ENCODE peak calls at places on chromosomes 6 and 20, in six cellular contexts. N, X, P, E, F and A are unnamed samples.

GRCh38 chr6:138596591-138596990 is 97.3 kb upstream of the NHSL1 start:
- DNase-seq in X (no peak), E (no peak), N (no peak), F (no peak), P (no peak), A (no peak)

GRCh38 chr20:44646023-44646640 is 5.4 kb downstream of the ADA start:
- DNase-seq in E (peak; percentile 96), N (peak; percentile 93), F (no peak), X (no peak), P (no peak), A (no peak)

GRCh38 chr6:159463440-159463839 is 229.6 kb downstream of the SOD2 start:
- DNase-seq in X (no peak), N (peak; percentile 7), P (no peak), F (no peak), E (no peak), A (no peak)

GRCh38 chr20:16051968-16052367 is 521.3 kb downstream of the KIF16B start:
- DNase-seq in P (no peak), N (no peak), X (no peak), F (no peak), E (no peak), A (no peak)

GRCh38 chr6:155186052-155186658 is 77.7 kb upstream of the CLDN20 start:
- DNase-seq in N (no peak), F (no peak), P (no peak), X (no peak), E (no peak), A (no peak)

GRCh38 chr6:10529231-10529801 is 8.2 kb downstream of the GCNT2 start:
- DNase-seq in X (no peak), P (no peak), N (no peak), E (no peak), F (no peak), A (no peak)

GRCh38 chr20:47607208-47607613 is 105.5 kb downstream of the NCOA3 start:
- DNase-seq in E (no peak), X (no peak), F (no peak), N (no peak), P (no peak), A (no peak)

GRCh38 chr6:12363651-12364381 is 73.7 kb downstream of the EDN1 start:
- DNase-seq in E (no peak), F (no peak), P (no peak), X (no peak), N (peak; percentile 27), A (no peak)

GRCh38 chr20:40803381-40803780 is 114.3 kb upstream of the MAFB start:
- DNase-seq in X (no peak), P (no peak), E (no peak), N (no peak), F (no peak), A (no peak)

GRCh38 chr6:151070666-151071065 is 169.1 kb upstream of the AKAP12 start:
- DNase-seq in F (no peak), P (no peak), E (no peak), X (no peak), N (no peak), A (no peak)

GRCh38 chr6:142028527-142028926 is 104.2 kb upstream of the GJE1 start:
- DNase-seq in X (no peak), P (no peak), E (no peak), F (no peak), N (no peak), A (no peak)

GRCh38 chr6:167937948-167938911 is 59.2 kb upstream of the KIF25 start:
- DNase-seq in N (peak; percentile 7), E (no peak), F (no peak), P (no peak), X (no peak), A (no peak)

GRCh38 chr6:160137989-160138835 is 16.6 kb downstream of the SLC22A1 start:
- DNase-seq in N (peak; percentile 43), F (peak; percentile 74), X (no peak), P (peak; percentile 60), E (peak; percentile 75), A (no peak)

GRCh38 chr6:170269873-170270541 is 20.9 kb downstream of the DLL1 start:
- DNase-seq in X (no peak), N (no peak), E (no peak), P (no peak), F (no peak), A (no peak)

GRCh38 chr6:36757206-36757605 is 59.6 kb downstream of the RAB44 start:
- DNase-seq in N (peak; percentile 79), E (no peak), X (no peak), F (no peak), P (no peak), A (no peak)

GRCh38 chr6:152118224-152118623 is 310.7 kb downstream of the ESR1 start:
- DNase-seq in F (no peak), X (no peak), E (no peak), N (no peak), P (no peak), A (no peak)
- H3K27ac ChIP-seq in F (no peak overlapping the region), X (no peak overlapping the region), E (no peak overlapping the region), N (peak overlapping the region; percentile 55), P (no peak overlapping the region), A (no peak overlapping the region)

GRCh38 chr20:10660661-10661060 is 13.1 kb downstream of the JAG1 start:
- DNase-seq in F (peak; percentile 87), E (no peak), N (no peak), P (no peak), X (peak; percentile 18), A (no peak)
- H3K27ac ChIP-seq in F (peak overlapping the region; percentile 99), E (no peak overlapping the region), N (no peak overlapping the region), P (no peak overlapping the region), X (peak overlapping the region; percentile 28), A (no peak overlapping the region)

GRCh38 chr6:49933526-49933925 is 30.4 kb downstream of the DEFB114 start:
- DNase-seq in X (no peak), N (no peak), E (no peak), F (no peak), P (no peak), A (no peak)

GRCh38 chr6:49937811-49938210 is 26.2 kb downstream of the DEFB114 start:
- DNase-seq in E (no peak), X (no peak), N (no peak), F (no peak), P (no peak), A (no peak)

GRCh38 chr6:49937017-49937416 is 26.9 kb downstream of the DEFB114 start:
- DNase-seq in E (no peak), F (no peak), P (no peak), X (no peak), N (no peak), A (no peak)

GRCh38 chr6:49935387-49935786 is 28.6 kb downstream of the DEFB114 start:
- DNase-seq in X (no peak), E (no peak), F (no peak), P (no peak), N (no peak), A (no peak)

DNA sequence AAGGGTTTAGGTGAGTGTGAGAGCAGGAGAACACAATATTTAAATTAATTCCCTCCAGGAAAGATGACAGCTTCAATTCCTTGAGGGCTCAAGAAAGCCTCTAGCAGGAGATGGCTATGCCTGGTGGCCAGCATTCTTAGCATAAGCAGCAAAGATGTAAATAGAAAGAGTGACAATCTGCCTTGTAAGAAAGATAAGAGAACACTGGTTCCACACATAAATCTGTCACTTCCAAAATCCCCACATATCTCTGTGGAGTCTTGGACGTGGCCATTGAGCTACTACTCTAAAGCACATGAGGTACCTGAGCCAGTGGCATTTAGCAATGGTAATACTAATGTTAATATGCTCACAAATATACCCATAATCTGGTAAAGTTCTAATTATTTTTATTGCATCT is 29.2 kb downstream of the DEFB114 start:
- DNase-seq in P (no peak), N (no peak), E (no peak), X (no peak), F (no peak), A (no peak)
- H3K27ac ChIP-seq in P (no peak overlapping the region), N (no peak overlapping the region), E (no peak overlapping the region), X (no peak overlapping the region), F (no peak overlapping the region), A (no peak overlapping the region)

DNA sequence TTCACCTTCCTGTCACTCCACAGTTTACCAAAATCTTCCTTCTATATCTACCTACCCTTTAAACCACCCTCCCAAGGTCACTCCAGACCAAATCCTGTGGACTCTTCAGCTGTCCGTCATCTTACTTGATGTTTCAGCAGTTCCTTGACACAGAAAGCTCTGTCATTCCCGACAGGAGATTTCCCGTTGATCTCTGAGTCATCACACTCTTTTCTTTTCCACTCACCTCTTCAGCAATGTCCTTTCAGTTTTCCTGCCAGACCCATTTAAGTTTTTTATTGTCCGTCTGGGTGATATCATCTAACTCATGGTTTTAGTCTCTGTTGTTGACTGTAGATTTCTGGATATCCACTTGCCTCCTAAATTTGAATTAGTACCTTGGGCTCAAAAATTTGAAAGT is 69.9 kb upstream of the SCGN start:
- DNase-seq in F (no peak), E (no peak), N (no peak), X (no peak), P (no peak), A (no peak)
- H3K27ac ChIP-seq in F (no peak overlapping the region), E (no peak overlapping the region), N (no peak overlapping the region), X (no peak overlapping the region), P (no peak overlapping the region), A (no peak overlapping the region)

GRCh38 chr20:25551413-25552210 is 33.7 kb downstream of the NINL start:
- DNase-seq in P (no peak), X (no peak), N (no peak), E (peak; percentile 54), F (no peak), A (no peak)

GRCh38 chr20:25552977-25553376 is 32.4 kb downstream of the NINL start:
- DNase-seq in F (no peak), P (no peak), X (no peak), E (no peak), N (no peak), A (no peak)

GRCh38 chr20:25549866-25550477 is 35.4 kb downstream of the NINL start:
- DNase-seq in P (no peak), F (no peak), N (no peak), E (no peak), X (no peak), A (no peak)

GRCh38 chr20:25549172-25549865 is 36.0 kb downstream of the NINL start:
- DNase-seq in E (no peak), N (no peak), X (no peak), P (no peak), F (no peak), A (no peak)

DNA sequence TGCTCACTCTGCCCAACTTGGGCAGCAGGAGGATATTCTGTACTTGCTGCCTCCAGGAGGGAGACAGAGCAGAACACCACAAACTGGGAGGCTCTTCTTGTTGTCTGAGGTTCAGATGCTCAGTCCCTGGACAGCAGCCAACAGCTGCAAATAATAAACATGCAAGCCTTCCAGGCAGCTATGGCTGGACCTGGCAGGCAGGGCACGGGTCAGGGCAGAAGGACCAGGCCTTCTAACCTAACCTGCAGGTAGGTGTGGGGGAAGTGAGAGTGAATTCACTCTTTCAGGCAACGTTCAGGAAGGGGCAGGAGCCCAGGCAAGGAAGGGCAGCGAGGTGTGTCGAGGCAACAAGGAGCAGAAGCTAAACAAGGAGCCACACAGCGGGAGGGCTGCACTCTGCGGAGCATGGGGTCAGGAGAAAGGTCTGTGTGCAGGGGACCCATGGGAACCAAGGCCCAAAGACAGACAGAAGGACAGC is 31.5 kb downstream of the NINL start:
- DNase-seq in X (no peak), N (no peak), P (peak; percentile 48), F (no peak), E (no peak), A (no peak)
- H3K27ac ChIP-seq in X (no peak overlapping the region), N (no peak overlapping the region), P (no peak overlapping the region), F (no peak overlapping the region), E (no peak overlapping the region), A (no peak overlapping the region)